ENCODE peak calls at places on chromosomes 12 and 14, in eight cellular contexts. X, K, S, V, F, R, E and N are unnamed samples.

GRCh38 chr12:84874125-84874824 is 38.3 kb downstream of the SLC6A15 start:
- DNase-seq in X (no peak), K (peak; percentile 73), S (no peak), V (peak; percentile 36), F (no peak), R (no peak), E (peak; percentile 89), N (no peak)

GRCh38 chr14:37278673-37279538 is 81.2 kb downstream of the MIPOL1 start:
- DNase-seq in X (no peak), K (no peak), S (no peak), V (no peak), F (no peak), R (no peak), E (no peak), N (no peak)

GRCh38 chr12:22938323-22938722 is 313.4 kb downstream of the ETNK1 start:
- DNase-seq in X (no peak), K (peak; percentile 16), S (no peak), V (no peak), F (no peak), R (no peak), E (no peak), N (no peak)

GRCh38 chr12:62248873-62249272 is 11.3 kb upstream of the USP15 start:
- DNase-seq in X (no peak), K (no peak), S (no peak), V (peak; percentile 6), F (no peak), R (no peak), E (no peak), N (no peak)

GRCh38 chr14:34078117-34078743 is 127.4 kb upstream of the EGLN3 start:
- DNase-seq in X (no peak), K (no peak), S (no peak), V (peak; percentile 14), F (no peak), R (no peak), E (no peak), N (no peak)

GRCh38 chr14:70697681-70698080 is 56.0 kb downstream of the TTC9 start:
- DNase-seq in X (no peak), K (no peak), S (no peak), V (no peak), F (no peak), R (no peak), E (no peak), N (no peak)

GRCh38 chr14:39890026-39890425 is 457.8 kb upstream of the FBXO33 start:
- DNase-seq in X (no peak), K (no peak), S (no peak), V (no peak), F (no peak), R (no peak), E (no peak), N (no peak)

GRCh38 chr12:109255377-109255776 is 53.7 kb downstream of the FOXN4 start:
- DNase-seq in X (no peak), K (no peak), S (no peak), V (peak; percentile 43), F (no peak), R (no peak), E (peak; percentile 14), N (no peak)

GRCh38 chr14:101549154-101549553 is 12.1 kb upstream of the DIO3 start:
- DNase-seq in X (no peak), K (no peak), S (no peak), V (no peak), F (no peak), R (no peak), E (no peak), N (no peak)

GRCh38 chr12:103846415-103846814 is 5.4 kb upstream of the NT5DC3 start:
- DNase-seq in X (no peak), K (no peak), S (no peak), V (no peak), F (no peak), R (no peak), E (no peak), N (no peak)

GRCh38 chr14:71549421-71549820 is 382.8 kb upstream of the RGS6 start:
- DNase-seq in X (no peak), K (no peak), S (no peak), V (no peak), F (no peak), R (no peak), E (no peak), N (no peak)

GRCh38 chr14:105390849-105391500 is 7.4 kb upstream of the TEX22 start:
- DNase-seq in X (no peak), K (no peak), S (no peak), V (no peak), F (no peak), R (no peak), E (no peak), N (no peak)

GRCh38 chr14:69812725-69813124 is 15.7 kb upstream of the SLC10A1 start:
- DNase-seq in X (no peak), K (no peak), S (no peak), V (peak; percentile 65), F (no peak), R (no peak), E (no peak), N (no peak)

GRCh38 chr14:72742682-72743195 is 151.2 kb downstream of the DPF3 start:
- DNase-seq in X (no peak), K (no peak), S (no peak), V (no peak), F (no peak), R (no peak), E (no peak), N (no peak)

GRCh38 chr14:66038214-66038977 is 447.8 kb upstream of the CCDC196 start:
- DNase-seq in X (no peak), K (no peak), S (no peak), V (no peak), F (peak; percentile 37), R (no peak), E (peak; percentile 38), N (no peak)

GRCh38 chr12:28936711-28937110 is 212.4 kb upstream of the FAR2 start:
- DNase-seq in X (no peak), K (no peak), S (no peak), V (no peak), F (no peak), R (no peak), E (no peak), N (no peak)

GRCh38 chr12:2627343-2628191 is 167.2 kb upstream of the FKBP4 start:
- DNase-seq in X (no peak), K (no peak), S (no peak), V (no peak), F (no peak), R (no peak), E (no peak), N (no peak)

GRCh38 chr12:10405294-10405693 is 4.3 kb downstream of the KLRC4 start:
- DNase-seq in X (no peak), K (no peak), S (no peak), V (no peak), F (no peak), R (no peak), E (no peak), N (no peak)

GRCh38 chr14:32933623-32933942 is 5.1 kb upstream of the NPAS3 start:
- DNase-seq in X (no peak), K (no peak), S (no peak), V (no peak), F (no peak), R (no peak), E (peak; percentile 61), N (no peak)

GRCh38 chr14:103463149-103463548 is 59.5 kb downstream of the CKB start:
- DNase-seq in X (no peak), K (no peak), S (no peak), V (no peak), F (no peak), R (no peak), E (no peak), N (no peak)
- H3K4me1 ChIP-seq in X (no peaks in the 10 kb centered on the region), K (no peaks in the 10 kb centered on the region), S (no peaks in the 10 kb centered on the region), V (no peaks in the 10 kb centered on the region), F (no peaks in the 10 kb centered on the region), R (no peaks in the 10 kb centered on the region), E (peaks cover 10% of the 10 kb centered on the region), N (no peaks in the 10 kb centered on the region)

DNA sequence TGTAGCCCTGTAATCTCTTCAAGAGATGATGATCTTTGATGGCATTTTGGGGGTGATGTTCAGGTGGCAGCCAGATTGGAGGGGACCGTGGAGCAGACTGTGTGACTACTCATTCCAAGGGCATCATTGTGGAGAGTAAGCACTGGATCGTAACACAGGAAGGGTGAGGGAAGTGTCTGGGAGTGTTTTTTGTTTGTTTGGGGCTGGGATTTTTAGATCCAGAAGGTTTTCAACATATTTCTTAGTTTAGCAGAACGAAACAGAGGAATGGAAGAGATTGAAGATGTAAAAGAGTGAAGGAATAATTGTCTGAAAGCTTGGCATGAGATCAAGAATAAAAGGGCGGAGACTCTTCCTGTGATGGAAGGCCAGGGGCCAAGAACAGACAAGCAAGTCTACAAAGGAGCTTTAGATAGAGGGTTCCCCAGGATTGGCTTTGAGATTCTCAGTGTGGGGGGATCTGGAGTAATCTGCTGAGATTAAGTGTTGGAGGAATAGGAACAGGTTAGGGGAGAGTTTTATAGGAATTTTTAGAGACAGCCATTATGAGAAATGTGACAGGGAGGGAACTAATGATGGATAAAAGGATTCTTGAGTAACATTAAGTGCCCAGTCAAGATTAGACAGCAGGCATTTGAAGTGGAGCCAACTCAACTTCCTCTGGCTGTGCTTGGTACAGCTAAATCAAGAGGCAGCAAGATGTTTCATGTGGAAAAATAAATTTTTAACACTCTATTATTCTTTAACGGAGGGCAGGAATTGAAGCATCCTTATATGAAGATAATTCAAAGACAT is 79.7 kb upstream of the REP15 start:
- DNase-seq in X (no peak), K (no peak), S (no peak), V (no peak), F (no peak), R (no peak), E (no peak), N (no peak)
- H3K4me1 ChIP-seq in X (peaks cover 98% of the 10 kb centered on the region), K (no peaks in the 10 kb centered on the region), S (no peaks in the 10 kb centered on the region), V (peaks cover 63% of the 10 kb centered on the region), F (no peaks in the 10 kb centered on the region), R (no peaks in the 10 kb centered on the region), E (peaks cover 32% of the 10 kb centered on the region), N (peaks cover 23% of the 10 kb centered on the region)

GRCh38 chr12:74641694-74642093 is 104.1 kb downstream of the ATXN7L3B start:
- DNase-seq in X (no peak), K (no peak), S (no peak), V (no peak), F (no peak), R (no peak), E (no peak), N (no peak)

GRCh38 chr12:74647241-74647640 is 109.6 kb downstream of the ATXN7L3B start:
- DNase-seq in X (no peak), K (no peak), S (no peak), V (no peak), F (no peak), R (no peak), E (no peak), N (no peak)

GRCh38 chr12:74646831-74647230 is 109.2 kb downstream of the ATXN7L3B start:
- DNase-seq in X (no peak), K (peak; percentile 39), S (no peak), V (no peak), F (no peak), R (no peak), E (peak; percentile 38), N (no peak)

GRCh38 chr12:74641262-74641661 is 103.6 kb downstream of the ATXN7L3B start:
- DNase-seq in X (no peak), K (no peak), S (no peak), V (no peak), F (no peak), R (no peak), E (no peak), N (no peak)

GRCh38 chr12:74644681-74645080 is 107.0 kb downstream of the ATXN7L3B start:
- DNase-seq in X (no peak), K (no peak), S (no peak), V (no peak), F (no peak), R (no peak), E (no peak), N (no peak)
- H3K4me1 ChIP-seq in X (no peaks in the 10 kb centered on the region), K (peaks cover 3% of the 10 kb centered on the region), S (no peaks in the 10 kb centered on the region), V (no peaks in the 10 kb centered on the region), F (no peaks in the 10 kb centered on the region), R (no peaks in the 10 kb centered on the region), E (no peaks in the 10 kb centered on the region), N (no peaks in the 10 kb centered on the region)

GRCh38 chr12:11827096-11827841 is 177.8 kb downstream of the ETV6 start:
- DNase-seq in X (no peak), K (no peak), S (no peak), V (no peak), F (no peak), R (peak; percentile 31), E (no peak), N (no peak)
- H3K4me1 ChIP-seq in X (peaks cover 81% of the 10 kb centered on the region), K (peaks cover 34% of the 10 kb centered on the region), S (peaks cover 64% of the 10 kb centered on the region), V (no peaks in the 10 kb centered on the region), F (no peaks in the 10 kb centered on the region), R (peaks cover 12% of the 10 kb centered on the region), E (peaks cover 61% of the 10 kb centered on the region), N (peaks cover 50% of the 10 kb centered on the region)